ENCODE peak calls at places on chromosomes 7 and 10, in five cellular contexts. O, Z, Q, J and E are unnamed samples.

GRCh38 chr10:72762042-72762441 is 70.1 kb downstream of the MCU start:
- DNase-seq in Q (no peak), J (no peak), Z (no peak), O (no peak), E (no peak)

GRCh38 chr7:66804001-66804400 is 63.5 kb downstream of the RABGEF1 start:
- DNase-seq in J (no peak), Z (no peak), O (no peak), Q (no peak), E (no peak)

GRCh38 chr10:114631678-114632417 is 26.2 kb downstream of the ABLIM1 start:
- DNase-seq in Q (no peak), O (no peak), J (no peak), Z (peak), E (no peak)

GRCh38 chr10:688621-689426 is 644 bp downstream of the DIP2C start:
- DNase-seq in Q (no peak), O (peak), J (no peak), Z (peak), E (peak)

GRCh38 chr7:137952406-137952805 is 49.5 kb downstream of the CREB3L2 start:
- DNase-seq in J (no peak), Z (no peak), Q (no peak), O (no peak), E (no peak)

GRCh38 chr10:69375307-69376151 is 41.2 kb downstream of the TACR2 start:
- DNase-seq in Z (peak), J (no peak), O (no peak), Q (no peak), E (peak)

GRCh38 chr10:80492875-80493413 is 38.8 kb downstream of the TSPAN14 start:
- DNase-seq in Q (no peak), J (no peak), O (peak), Z (no peak), E (no peak)

GRCh38 chr7:1558841-1559625 is 3.0 kb upstream of the TMEM184A start:
- DNase-seq in Q (peak), Z (no peak), J (no peak), O (no peak), E (no peak)

GRCh38 chr10:65313406-65313805 is 1612.4 kb upstream of the LRRTM3 start:
- DNase-seq in J (no peak), Z (no peak), Q (no peak), O (no peak), E (peak)

GRCh38 chr7:130418306-130418705 is 22.5 kb downstream of the CEP41 start:
- DNase-seq in J (no peak), Z (no peak), Q (no peak), O (peak), E (no peak)

GRCh38 chr7:130417215-130417614 is 23.6 kb downstream of the CEP41 start:
- DNase-seq in J (no peak), Z (no peak), Q (no peak), O (no peak), E (no peak)

GRCh38 chr7:130413201-130413600 is 27.6 kb downstream of the CEP41 start:
- DNase-seq in Z (no peak), O (no peak), Q (no peak), J (no peak), E (no peak)

GRCh38 chr7:130419652-130420051 is 21.2 kb downstream of the CEP41 start:
- DNase-seq in Z (no peak), J (no peak), Q (no peak), O (peak), E (no peak)

GRCh38 chr7:130415019-130415418 is 25.8 kb downstream of the CEP41 start:
- DNase-seq in Z (no peak), Q (no peak), J (no peak), O (no peak), E (no peak)
- H3K4me3 ChIP-seq in Z (no peak), Q (no peak), J (no peak), O (no peak), E (no peak)

GRCh38 chr10:5293691-5294550 is 70.8 kb upstream of the UCN3 start:
- DNase-seq in J (peak), Z (peak), O (peak), Q (no peak), E (peak)
- TF ChIP-seq CTCF in J (no peak), Z (peak), O (peak), Q (peak), E (peak)

DNA sequence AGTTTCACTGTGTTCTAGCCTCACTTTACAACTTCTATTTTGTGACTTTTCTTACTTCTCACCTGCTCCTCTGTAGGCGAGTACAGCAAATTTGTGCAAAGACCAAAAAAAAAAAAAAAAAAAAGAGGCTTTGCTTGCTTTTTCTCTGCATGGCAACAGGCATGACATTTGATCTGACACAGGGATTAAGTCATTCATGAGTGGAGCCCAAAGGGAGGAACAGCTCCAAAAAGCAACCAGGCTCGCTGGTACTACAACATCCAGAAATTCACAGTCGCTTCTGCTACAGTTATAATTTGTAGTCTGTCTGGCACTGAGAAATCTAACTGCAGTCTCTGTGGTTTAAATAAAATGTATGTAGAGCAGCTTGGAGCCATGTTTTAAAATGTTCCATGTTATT is 31.7 kb downstream of the MKX start:
- DNase-seq in Z (peak), J (no peak), Q (no peak), O (no peak), E (no peak)
- H3K4me3 ChIP-seq in Z (no peak), J (no peak), Q (no peak), O (no peak), E (no peak)

GRCh38 chr7:28615091-28615490 is 202.8 kb downstream of the CREB5 start:
- DNase-seq in O (no peak), Q (no peak), Z (peak), J (no peak), E (no peak)
- TF ChIP-seq CTCF in O (peak), Q (no peak), Z (peak), J (no peak), E (peak)

GRCh38 chr7:107579546-107579880 is 533 bp upstream of the BCAP29 start:
- DNase-seq in Z (no peak), Q (no peak), J (no peak), O (peak), E (no peak)

GRCh38 chr7:107579881-107580715 is at the start of gene BCAP29:
- DNase-seq in J (peak), O (peak), Q (peak), Z (peak), E (peak)

GRCh38 chr7:107582906-107583305 is 2.9 kb downstream of the BCAP29 start:
- DNase-seq in Z (no peak), J (no peak), Q (no peak), O (no peak), E (no peak)

GRCh38 chr7:107581387-107582013 is 1.5 kb downstream of the BCAP29 start:
- DNase-seq in Q (no peak), O (no peak), Z (no peak), J (no peak), E (no peak)

DNA sequence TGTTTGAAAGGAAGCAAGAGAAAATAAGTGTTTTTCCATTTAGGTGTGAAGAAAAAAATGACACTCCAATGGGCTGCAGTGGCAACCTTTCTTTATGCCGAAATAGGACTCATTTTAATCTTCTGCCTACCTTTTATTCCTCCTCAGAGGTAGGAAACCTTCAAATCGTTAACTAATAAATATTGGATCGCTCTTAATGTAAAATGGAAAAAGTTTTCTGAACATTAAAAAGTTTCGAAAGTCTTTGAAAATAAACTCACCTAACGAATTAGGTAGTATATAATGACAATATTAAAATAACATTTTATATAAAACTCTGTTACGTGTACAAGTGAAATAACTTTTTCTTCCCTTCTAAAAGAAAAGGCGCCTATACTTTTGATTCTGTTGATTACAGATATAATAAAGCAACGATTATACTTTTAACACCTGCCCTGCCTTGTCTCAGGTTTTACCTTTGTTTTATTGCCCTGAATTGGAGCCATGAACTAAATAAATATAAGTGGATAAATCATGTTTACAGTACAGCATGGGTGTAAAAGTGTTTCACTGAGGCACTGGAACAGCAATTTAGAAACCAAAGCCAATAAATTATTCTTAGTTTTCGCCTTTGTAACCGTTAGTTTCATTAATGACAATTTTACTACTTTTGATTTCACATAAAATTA is 804 bp downstream of the BCAP29 start:
- DNase-seq in Z (no peak), J (no peak), O (no peak), Q (no peak), E (no peak)
- H3K4me3 ChIP-seq in Z (peak), J (peak), O (peak), Q (peak), E (peak)

GRCh38 chr10:121112618-121113384 is 261.6 kb downstream of the WDR11 start:
- DNase-seq in J (no peak), Q (no peak), Z (peak), O (no peak), E (no peak)
- TF ChIP-seq CTCF in J (no peak), Q (no peak), Z (no peak), O (no peak), E (no peak)

DNA sequence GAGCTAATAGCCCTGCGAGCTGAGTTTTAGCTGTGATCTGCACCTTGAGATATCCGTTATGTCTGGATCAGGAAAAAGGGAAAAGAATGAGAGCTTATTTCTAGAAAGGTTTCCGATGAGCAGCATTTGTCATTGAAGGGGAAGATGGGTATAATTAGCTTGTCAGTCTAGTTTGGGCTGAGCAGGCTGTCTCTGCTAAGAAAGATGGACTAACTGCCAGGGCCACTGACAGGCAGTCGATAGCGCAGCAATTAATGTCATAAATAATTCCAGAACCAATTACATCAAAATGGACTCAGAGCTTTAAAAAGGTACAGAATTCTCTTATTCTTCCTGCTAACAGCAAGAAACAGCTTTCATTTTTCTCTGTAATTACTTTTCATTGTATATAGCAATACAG is 1006.6 kb downstream of the KCNMA1 start:
- DNase-seq in J (no peak), Q (no peak), Z (no peak), O (no peak), E (no peak)
- H3K4me3 ChIP-seq in J (no peak), Q (no peak), Z (no peak), O (no peak), E (no peak)

DNA sequence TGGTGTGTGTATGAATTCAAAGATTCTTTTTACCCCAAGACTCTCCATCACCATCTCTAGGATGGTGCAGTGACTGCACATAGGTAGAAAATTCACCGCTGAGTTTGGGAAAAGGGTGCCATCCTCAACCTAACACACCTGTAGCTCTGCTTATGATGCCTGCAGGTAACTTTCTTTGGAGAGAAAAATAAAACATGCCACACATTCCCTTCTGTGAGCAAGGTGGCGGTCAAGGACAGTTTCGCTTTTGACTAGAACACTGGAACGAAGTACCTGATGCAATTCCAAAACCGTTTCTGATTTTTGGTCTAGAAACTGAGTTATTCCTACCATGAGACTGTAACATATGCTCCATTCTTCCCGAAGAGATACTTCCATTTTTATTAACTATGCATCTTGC is 205.6 kb downstream of the FGFR2 start:
- DNase-seq in Q (no peak), O (no peak), Z (no peak), J (no peak), E (no peak)
- TF ChIP-seq CTCF in Q (no peak), O (no peak), Z (no peak), J (no peak), E (no peak)